ENCODE peak calls at places on chromosome 1, in six cellular contexts. M is IMR-90, H is A549, P is GM12878, D is SK-N-SH, U is HepG2. R is an unnamed sample.
A peak's percentile ranks its signal among the peaks of the same experiment; 100 is the strongest.

GRCh38 chr1:207152792-207153434 is 48.9 kb downstream of the C4BPA start:
- DNase-seq in M (peak; percentile 21), H (peak; percentile 67), P (no peak), D (no peak), U (peak; percentile 87), R (no peak)

GRCh38 chr1:181134543-181135461 is 46.3 kb downstream of the IER5 start:
- DNase-seq in M (peak; percentile 77), H (peak; percentile 77), P (peak; percentile 91), D (peak; percentile 55), U (no peak), R (no peak)

GRCh38 chr1:198199105-198199504 is 42.3 kb downstream of the NEK7 start:
- DNase-seq in M (no peak), H (no peak), P (no peak), D (no peak), U (no peak), R (no peak)

GRCh38 chr1:23385119-23385621 is 15.5 kb upstream of the ZNF436 start:
- DNase-seq in M (peak; percentile 38), H (no peak), P (no peak), D (no peak), U (no peak), R (no peak)

GRCh38 chr1:60589916-60590315 is 492.4 kb upstream of the NFIA start:
- DNase-seq in M (no peak), H (no peak), P (no peak), D (no peak), U (no peak), R (no peak)

GRCh38 chr1:226983998-226984364 is 43.9 kb downstream of the COQ8A start:
- DNase-seq in M (no peak), H (no peak), P (no peak), D (no peak), U (no peak), R (no peak)

GRCh38 chr1:152141971-152142584 is 16.9 kb downstream of the RPTN start:
- DNase-seq in M (peak; percentile 54), H (peak; percentile 78), P (no peak), D (peak; percentile 9), U (peak; percentile 45), R (peak; percentile 15)

GRCh38 chr1:42860339-42861013 is 14.1 kb downstream of the ZNF691 start:
- DNase-seq in M (no peak), H (no peak), P (no peak), D (no peak), U (no peak), R (no peak)

GRCh38 chr1:229537894-229538293 is 20.6 kb downstream of the ABCB10 start:
- DNase-seq in M (no peak), H (no peak), P (no peak), D (no peak), U (no peak), R (no peak)

GRCh38 chr1:155255243-155256100 is at the start of gene ENTREP3:
- DNase-seq in M (peak; percentile 78), H (peak; percentile 77), P (no peak), D (peak; percentile 97), U (peak; percentile 63), R (peak; percentile 94)
- TF ChIP-seq SMC3 in M (no peak), H (no peak), P (no peak), D (no peak), U (no peak), R (no peak)

GRCh38 chr1:21749109-21749508 is 33.8 kb downstream of the USP48 start:
- DNase-seq in M (no peak), H (no peak), P (no peak), D (no peak), U (no peak), R (no peak)
- TF ChIP-seq SMC3 in M (no peak), H (no peak), P (no peak), D (no peak), U (no peak), R (no peak)

DNA sequence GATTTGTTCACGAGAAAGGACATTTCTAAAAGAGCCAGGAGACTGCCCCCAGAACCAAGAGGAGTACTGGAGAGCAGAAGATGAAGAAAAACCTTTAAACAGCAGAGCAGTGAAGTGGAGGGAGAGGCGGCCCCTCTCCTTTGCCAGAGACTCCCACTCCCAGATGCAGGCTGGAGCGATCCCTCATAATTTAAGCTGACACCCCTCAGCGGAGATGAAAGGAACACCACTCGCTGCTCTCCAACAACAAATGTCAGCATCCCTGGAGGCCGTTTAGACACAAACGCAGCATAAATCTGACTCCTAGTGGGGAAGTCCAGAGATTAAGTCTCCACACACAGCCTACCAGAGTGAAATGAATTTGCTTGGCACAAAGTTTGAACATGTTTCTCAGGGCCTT is 137.8 kb downstream of the LMX1A start:
- DNase-seq in M (no peak), H (no peak), P (no peak), D (no peak), U (no peak), R (no peak)
- TF ChIP-seq SMC3 in M (no peak), H (no peak), P (no peak), D (no peak), U (no peak), R (no peak)

DNA sequence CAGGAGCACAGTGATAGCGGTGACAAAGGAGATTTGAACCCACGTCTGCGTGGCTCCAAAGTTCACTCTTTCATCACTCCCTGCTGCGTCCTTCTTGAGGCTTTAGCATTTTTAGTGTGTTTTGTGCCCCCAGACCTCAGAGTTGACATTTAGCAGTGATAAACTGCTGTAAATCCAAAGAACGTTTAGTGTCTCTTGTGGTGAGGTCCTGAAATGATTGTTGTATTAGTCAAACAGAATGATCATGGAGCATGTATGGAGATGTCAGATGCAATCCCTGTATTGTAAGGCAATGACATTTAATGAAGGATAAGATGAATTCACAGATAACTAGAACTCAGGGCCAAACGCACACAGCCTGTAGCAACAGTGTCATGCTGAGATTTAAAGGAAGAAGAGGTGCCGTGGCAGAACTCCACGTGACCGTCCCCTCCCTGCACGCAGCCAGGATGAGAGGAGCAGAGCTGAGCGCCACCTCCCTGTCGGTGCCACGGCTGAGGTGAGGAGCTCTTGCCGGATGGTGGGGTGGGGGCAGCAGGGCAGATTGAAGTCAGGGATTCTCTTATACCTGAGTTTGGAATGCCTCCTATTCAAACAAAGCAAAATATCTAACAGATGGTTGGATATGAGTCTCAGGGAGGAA is 30.0 kb downstream of the NTPCR start:
- DNase-seq in M (peak; percentile 23), H (no peak), P (no peak), D (no peak), U (no peak), R (no peak)
- TF ChIP-seq SMC3 in M (no peak), H (no peak), P (no peak), D (no peak), U (no peak), R (no peak)

DNA sequence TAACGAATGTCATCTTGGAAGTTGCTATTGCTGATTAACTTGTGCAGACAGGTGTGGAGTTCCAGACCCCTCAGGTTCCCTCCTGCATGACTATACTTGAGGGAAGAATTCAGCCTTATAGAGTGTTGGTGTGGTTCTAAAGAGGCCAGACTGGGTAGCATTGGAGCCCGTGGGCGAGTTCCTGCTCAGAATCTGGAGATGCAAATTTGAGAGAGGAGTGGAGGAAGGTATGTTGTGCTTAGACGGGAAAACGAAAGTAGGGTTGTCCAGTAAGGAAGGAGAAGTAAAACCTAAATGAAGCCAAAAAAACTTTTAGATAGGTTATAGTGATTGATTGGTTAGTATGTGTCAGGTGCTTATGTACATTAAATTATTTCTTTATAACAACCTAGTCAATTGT is 79.2 kb downstream of the ZNF326 start:
- DNase-seq in M (no peak), H (no peak), P (no peak), D (no peak), U (no peak), R (no peak)
- TF ChIP-seq SMC3 in M (no peak), H (no peak), P (no peak), D (no peak), U (no peak), R (no peak)

DNA sequence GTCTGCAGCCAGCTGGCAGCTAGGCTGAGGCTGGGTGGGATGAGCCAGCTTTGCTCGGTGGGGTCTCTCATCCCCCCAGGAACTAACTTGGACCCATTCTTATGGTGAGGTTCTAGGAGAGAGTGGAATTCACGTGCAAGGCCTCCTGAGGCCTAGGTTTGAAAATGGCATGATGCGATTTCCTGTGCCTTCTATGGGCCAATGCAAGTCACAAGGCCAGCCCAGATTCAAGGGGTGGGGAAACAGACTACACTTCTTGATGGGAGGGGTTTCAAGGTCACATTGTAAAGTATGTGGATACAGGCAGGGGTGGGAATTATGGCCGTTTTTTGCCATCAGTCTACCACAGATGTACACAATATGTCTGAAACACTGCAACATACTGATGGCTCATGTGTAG is 48.3 kb downstream of the HTR6 start:
- DNase-seq in M (no peak), H (no peak), P (no peak), D (no peak), U (no peak), R (no peak)
- TF ChIP-seq SMC3 in M (no peak), H (no peak), P (no peak), D (no peak), U (no peak), R (no peak)

GRCh38 chr1:230848235-230848634 is 20.1 kb downstream of the C1orf198 start:
- DNase-seq in M (no peak), H (no peak), P (no peak), D (no peak), U (no peak), R (no peak)

GRCh38 chr1:230843503-230844309 is 24.6 kb downstream of the C1orf198 start:
- DNase-seq in M (no peak), H (no peak), P (no peak), D (no peak), U (no peak), R (no peak)

GRCh38 chr1:230842801-230843200 is 25.5 kb downstream of the C1orf198 start:
- DNase-seq in M (no peak), H (no peak), P (no peak), D (no peak), U (no peak), R (no peak)

GRCh38 chr1:230849451-230850194 is 18.7 kb downstream of the C1orf198 start:
- DNase-seq in M (peak; percentile 95), H (peak; percentile 11), P (no peak), D (no peak), U (no peak), R (no peak)

GRCh38 chr1:230844561-230844960 is 23.8 kb downstream of the C1orf198 start:
- DNase-seq in M (no peak), H (no peak), P (no peak), D (no peak), U (no peak), R (no peak)
- TF ChIP-seq SMC3 in M (no peak), H (no peak), P (no peak), D (no peak), U (no peak), R (no peak)